ENCODE peak calls at places on chromosomes 12 and 14, in four cellular contexts. C, K, G and P are unnamed samples.
A peak's percentile ranks its signal among the peaks of the same experiment; 100 is the strongest.

GRCh38 chr12:15364221-15365170 is 42.2 kb downstream of the PTPRO start:
- DNase-seq in C (no peak), K (no peak), G (no peak), P (no peak)

GRCh38 chr12:93786669-93787397 is 109.7 kb downstream of the CRADD start:
- DNase-seq in K (no peak), C (no peak), G (no peak), P (no peak)

GRCh38 chr14:60648934-60649814 is at the start of gene SIX1:
- DNase-seq in G (no peak), K (peak; percentile 77), C (peak; percentile 75), P (peak; percentile 95)

GRCh38 chr14:61461808-61462275 is 140.5 kb downstream of the PRKCH start:
- DNase-seq in C (peak; percentile 56), G (no peak), K (peak; percentile 68), P (peak; percentile 72)

GRCh38 chr14:34981743-34982420 is 910 bp upstream of the SRP54 start:
- DNase-seq in G (no peak), C (no peak), K (no peak), P (no peak)

GRCh38 chr14:75343914-75344313 is 65.3 kb downstream of the FOS start:
- DNase-seq in K (no peak), G (no peak), C (no peak), P (no peak)

GRCh38 chr12:117061555-117062079 is 37.6 kb downstream of the TESC start:
- DNase-seq in K (no peak), C (no peak), G (no peak), P (no peak)

GRCh38 chr14:30298266-30298795 is 260.6 kb upstream of the G2E3 start:
- DNase-seq in G (no peak), K (no peak), C (no peak), P (no peak)

GRCh38 chr14:95538801-95539509 is 4.1 kb downstream of the GLRX5 start:
- DNase-seq in G (no peak), K (no peak), C (no peak), P (no peak)

GRCh38 chr12:76024102-76024781 is 7.3 kb downstream of the PHLDA1 start:
- DNase-seq in G (no peak), K (no peak), C (no peak), P (no peak)

GRCh38 chr12:108890208-108890607 is 10.3 kb downstream of the DAO start:
- DNase-seq in G (no peak), K (no peak), C (peak; percentile 45), P (no peak)

GRCh38 chr12:14776236-14776959 is 26.9 kb downstream of the WBP11 start:
- DNase-seq in C (no peak), K (no peak), G (no peak), P (no peak)

GRCh38 chr12:28099862-28100261 is 90.4 kb upstream of the CCDC91 start:
- DNase-seq in G (no peak), K (no peak), C (no peak), P (no peak)

GRCh38 chr14:52961060-52961639 is 10.3 kb upstream of the FERMT2 start:
- DNase-seq in G (peak; percentile 13), C (peak; percentile 10), K (peak; percentile 70), P (peak; percentile 80)

GRCh38 chr14:72891666-72892102 is 2.2 kb downstream of the DPF3 start:
- DNase-seq in G (no peak), C (no peak), K (no peak), P (no peak)
- TF ChIP-seq CHD4 in G (no peak), C (no peak), K (no peak), P (no peak)

GRCh38 chr12:138898-139534 is 72.4 kb downstream of the IQSEC3 start:
- DNase-seq in G (no peak), C (no peak), K (no peak), P (no peak)
- TF ChIP-seq KDM1A in G (no peak), C (no peak), K (no peak), P (no peak)

GRCh38 chr12:65632131-65632855 is 192.0 kb upstream of the HMGA2 start:
- DNase-seq in K (no peak), G (no peak), C (no peak), P (no peak)
- TF ChIP-seq RFX5 in K (no peak), G (no peak), C (no peak), P (no peak)

DNA sequence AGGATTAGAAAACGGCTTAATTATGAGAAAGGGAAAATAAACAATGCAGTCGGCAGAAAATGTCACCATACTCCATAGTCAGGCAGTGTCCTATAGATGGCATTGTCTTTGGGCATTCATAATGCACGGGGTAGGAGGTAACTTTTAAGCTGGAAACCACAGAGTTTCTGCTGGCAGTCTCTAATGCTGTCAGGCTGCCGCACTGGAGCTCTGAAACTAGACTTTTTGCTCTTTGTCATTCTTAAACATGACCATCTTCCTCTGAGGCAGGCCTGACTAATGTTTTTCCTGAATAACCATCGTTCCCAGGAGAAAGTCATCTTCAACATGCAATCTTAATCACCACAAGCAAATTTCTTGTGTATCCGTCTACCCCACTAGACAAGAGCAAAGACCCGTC is 108.8 kb downstream of the ETNK1 start:
- DNase-seq in G (no peak), C (no peak), K (no peak), P (no peak)
- TF ChIP-seq CHD4 in G (no peak), C (no peak), K (no peak), P (no peak)

GRCh38 chr12:126338031-126338441 is 1272.8 kb downstream of the AACS start:
- DNase-seq in K (no peak), G (no peak), C (no peak), P (no peak)

GRCh38 chr12:126343352-126343751 is 1278.1 kb downstream of the AACS start:
- DNase-seq in G (no peak), K (no peak), C (no peak), P (no peak)

GRCh38 chr12:126346087-126346486 is 1280.9 kb downstream of the AACS start:
- DNase-seq in K (no peak), C (no peak), G (no peak), P (no peak)

GRCh38 chr12:126347421-126347820 is 1282.2 kb downstream of the AACS start:
- DNase-seq in K (no peak), G (no peak), C (no peak), P (no peak)

DNA sequence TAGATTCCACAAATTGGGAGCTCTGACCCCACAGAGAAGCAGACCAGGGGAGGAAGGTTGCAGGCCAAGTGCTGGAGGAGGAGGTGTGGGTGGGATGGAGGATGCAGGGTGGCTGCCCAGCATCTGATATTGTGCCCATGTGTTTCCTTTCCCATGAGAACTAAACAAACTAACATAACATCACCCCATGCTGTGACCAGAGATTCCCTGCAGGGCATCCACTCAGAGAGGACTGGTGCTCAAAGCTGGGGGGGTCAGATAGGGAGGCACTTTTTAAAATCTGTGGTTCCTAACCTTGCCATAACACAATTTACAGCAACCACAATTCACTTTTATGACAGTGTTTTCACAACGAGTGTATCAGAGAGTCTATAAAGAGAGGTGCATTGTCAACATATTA is 1277.6 kb downstream of the AACS start:
- DNase-seq in K (no peak), G (no peak), C (no peak), P (no peak)
- TF ChIP-seq KDM1A in K (no peak), G (no peak), C (no peak), P (no peak)

GRCh38 chr12:128140551-128140950 is 126.4 kb upstream of the TMEM132C start:
- DNase-seq in G (no peak), C (no peak), K (no peak), P (peak; percentile 36)
- TF ChIP-seq RFX5 in G (no peak), C (no peak), K (no peak), P (no peak)

DNA sequence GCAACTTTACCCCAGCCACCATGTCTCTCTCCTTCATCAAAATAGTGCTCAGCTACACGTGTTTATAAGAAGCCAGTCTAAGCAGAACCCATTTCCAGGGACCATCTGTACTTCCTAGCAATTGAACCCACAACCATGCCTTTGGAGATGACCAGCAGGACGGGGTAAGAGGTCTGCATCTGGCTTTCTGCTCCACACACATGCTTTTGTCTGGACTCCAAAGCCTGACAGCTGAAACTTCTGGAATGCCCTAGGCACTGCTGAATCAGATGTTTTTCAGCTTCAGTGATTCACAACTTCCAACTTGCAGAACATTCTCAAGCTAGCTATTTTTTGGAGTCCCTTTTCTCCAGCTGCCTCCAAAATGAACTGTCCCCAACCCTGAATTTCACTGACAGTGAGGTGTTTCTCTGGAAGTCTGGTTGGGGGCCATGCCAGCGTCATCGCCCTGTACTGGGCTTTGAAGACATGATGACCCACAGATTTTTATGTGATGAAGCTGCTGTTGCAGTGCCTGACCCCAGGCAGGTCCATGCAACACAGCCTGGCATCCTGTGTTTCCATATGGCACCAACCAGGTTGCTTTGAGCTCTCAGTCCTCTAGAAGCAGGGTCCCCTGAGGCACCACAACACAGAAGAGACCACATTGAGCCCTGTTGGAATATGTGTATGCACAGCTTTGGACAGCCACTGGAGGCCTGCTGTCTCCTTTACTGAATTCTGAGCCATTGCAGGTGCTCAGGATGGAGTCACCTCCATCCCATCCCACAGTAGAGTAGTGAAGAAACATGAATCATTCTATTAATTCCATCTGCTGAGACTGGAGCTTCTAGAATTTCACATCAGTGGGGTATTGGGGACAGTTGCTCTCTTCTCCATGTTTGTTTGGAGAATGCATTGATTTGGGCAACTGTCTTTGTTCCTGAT is 80.2 kb downstream of the NUAK1 start:
- DNase-seq in K (no peak), G (no peak), C (no peak), P (no peak)
- TF ChIP-seq CHD4 in K (no peak), G (no peak), C (no peak), P (no peak)

GRCh38 chr12:79548525-79548924 is 142.2 kb downstream of the PAWR start:
- DNase-seq in G (no peak), C (no peak), K (no peak), P (no peak)

GRCh38 chr12:79547735-79548347 is 142.9 kb downstream of the PAWR start:
- DNase-seq in C (peak; percentile 17), G (peak; percentile 9), K (peak; percentile 91), P (peak; percentile 66)

GRCh38 chr12:79549531-79550271 is 141.1 kb downstream of the PAWR start:
- DNase-seq in C (no peak), G (no peak), K (peak; percentile 96), P (no peak)

GRCh38 chr12:79546461-79547043 is 144.2 kb downstream of the PAWR start:
- DNase-seq in K (no peak), C (no peak), G (no peak), P (peak; percentile 56)

GRCh38 chr12:79547044-79547734 is 143.6 kb downstream of the PAWR start:
- DNase-seq in G (no peak), C (no peak), K (peak; percentile 93), P (peak; percentile 93)
- TF ChIP-seq KDM1A in G (no peak), C (no peak), K (no peak), P (no peak)

DNA sequence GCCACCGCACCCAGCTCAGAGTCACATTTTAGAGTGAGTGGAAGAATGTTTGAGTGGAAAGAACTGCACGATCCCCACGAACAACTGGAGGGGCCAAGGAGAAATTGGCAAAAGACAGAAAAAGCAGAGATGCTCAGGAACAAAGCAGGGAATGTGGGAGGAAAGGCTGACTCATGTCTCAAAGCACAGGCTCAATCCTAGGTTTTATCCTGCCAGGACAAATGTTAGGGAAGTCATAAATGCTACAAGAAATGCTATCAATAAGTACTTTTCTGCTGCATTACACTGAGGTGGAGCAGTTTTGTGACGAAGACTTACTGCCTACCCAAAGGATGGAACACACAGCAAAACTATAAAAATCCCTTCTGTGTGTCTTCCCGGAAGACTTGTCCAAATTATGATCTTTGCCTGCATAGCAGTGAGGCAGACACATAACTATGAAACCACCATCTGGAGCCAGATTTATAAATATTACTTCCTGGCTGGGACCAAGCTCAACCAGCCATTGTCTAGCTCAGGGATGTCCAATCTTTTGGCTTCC is 26.7 kb downstream of the NIN start:
- DNase-seq in G (no peak), C (no peak), K (no peak), P (no peak)
- TF ChIP-seq RFX5 in G (no peak), C (no peak), K (no peak), P (no peak)